ENCODE peak calls at places on chromosomes 3 and 15, in nine cellular contexts. T is GM23338, O is MM.1S, M is GM23248, V is SK-N-SH, C is PC-3, Z is HCT116, J is PC-9, X is hepatocyte. D is an unnamed sample. For H3K9me2, the result is how much of the 10 kb centered on the place peaks cover.

GRCh38 chr3:193333229-193333628 is 45.3 kb downstream of the ATP13A5 start:
- DNase-seq in T (peak), O (no peak), M (no peak), V (no peak), C (no peak), Z (no peak), J (no peak), X (no peak), D (no peak)

GRCh38 chr3:176431986-176432385 is 765.3 kb downstream of the TBL1XR1 start:
- DNase-seq in T (no peak), O (no peak), M (peak), V (no peak), C (no peak), Z (no peak), J (no peak), X (no peak), D (no peak)

GRCh38 chr3:3666664-3667063 is 132.6 kb upstream of the LRRN1 start:
- DNase-seq in T (no peak), O (peak), M (no peak), V (no peak), C (no peak), Z (no peak), J (no peak), X (no peak), D (no peak)

GRCh38 chr3:50390523-50391177 is 31.3 kb upstream of the TMEM115 start:
- DNase-seq in T (no peak), O (no peak), M (no peak), V (peak), C (no peak), Z (no peak), J (no peak), X (peak), D (no peak)

GRCh38 chr15:56978898-56979662 is 60.6 kb downstream of the TCF12 start:
- DNase-seq in T (no peak), O (no peak), M (peak), V (no peak), C (peak), Z (no peak), J (peak), X (no peak), D (no peak)

GRCh38 chr15:92418864-92419263 is 25.2 kb downstream of the ST8SIA2 start:
- DNase-seq in T (peak), O (no peak), M (no peak), V (no peak), C (no peak), Z (no peak), J (no peak), X (no peak), D (no peak)

GRCh38 chr3:46845397-46845859 is 17.8 kb downstream of the MYL3 start:
- DNase-seq in T (peak), O (no peak), M (peak), V (peak), C (peak), Z (no peak), J (no peak), X (peak), D (no peak)

GRCh38 chr3:168847293-168847883 is 751.7 kb upstream of the GOLIM4 start:
- DNase-seq in T (peak), O (peak), M (peak), V (peak), C (peak), Z (no peak), J (no peak), X (peak), D (peak)

GRCh38 chr15:27127834-27128570 is 157.0 kb downstream of the GABRG3 start:
- DNase-seq in T (no peak), O (no peak), M (no peak), V (no peak), C (peak), Z (no peak), J (no peak), X (no peak), D (no peak)

GRCh38 chr15:93347917-93348316 is 258.9 kb upstream of the RGMA start:
- DNase-seq in T (no peak), O (no peak), M (no peak), V (no peak), C (no peak), Z (no peak), J (no peak), X (no peak), D (no peak)

GRCh38 chr15:70248116-70249025 is 150.7 kb upstream of the TLE3 start:
- DNase-seq in T (peak), O (peak), M (no peak), V (peak), C (no peak), Z (no peak), J (no peak), X (peak), D (no peak)

GRCh38 chr3:138923531-138923994 is 23.4 kb downstream of the FOXL2 start:
- DNase-seq in T (peak), O (peak), M (peak), V (peak), C (peak), Z (peak), J (peak), X (peak), D (peak)

GRCh38 chr15:35307026-35307425 is 221.9 kb upstream of the NANOGP8 start:
- DNase-seq in T (no peak), O (no peak), M (no peak), V (no peak), C (no peak), Z (no peak), J (no peak), X (no peak), D (no peak)

GRCh38 chr15:56965614-56966013 is 47.2 kb downstream of the TCF12 start:
- DNase-seq in T (no peak), O (no peak), M (no peak), V (no peak), C (no peak), Z (no peak), J (no peak), X (no peak), D (no peak)

GRCh38 chr3:192408721-192409151 is 318.6 kb downstream of the FGF12 start:
- DNase-seq in T (peak), O (peak), M (peak), V (peak), C (no peak), Z (no peak), J (no peak), X (peak), D (no peak)

GRCh38 chr3:52679811-52680210 is 5.9 kb downstream of the PBRM1 start:
- DNase-seq in T (no peak), O (no peak), M (peak), V (no peak), C (no peak), Z (no peak), J (no peak), X (no peak), D (no peak)

GRCh38 chr15:72197045-72197459 is 535 bp downstream of the GRAMD2A start:
- DNase-seq in T (peak), O (no peak), M (peak), V (peak), C (no peak), Z (no peak), J (no peak), X (no peak), D (no peak)
- H3K4me3 ChIP-seq in T (peak), O (peak), M (no peak), V (no peak), C (no peak), Z (peak), J (no peak), X (peak), D (no peak)

GRCh38 chr15:82641129-82641798 is 5.9 kb downstream of the CPEB1 start:
- DNase-seq in T (no peak), O (no peak), M (no peak), V (no peak), C (no peak), Z (no peak), J (no peak), X (no peak), D (no peak)
- H3K27ac ChIP-seq in T (no peak), O (no peak), M (no peak), V (no peak), C (no peak), Z (no peak), J (no peak), X (no peak), D (no peak)

GRCh38 chr15:98363955-98364354 is 284.4 kb upstream of the IGF1R start:
- DNase-seq in T (no peak), O (no peak), M (no peak), V (no peak), C (no peak), Z (no peak), J (no peak), X (no peak), D (no peak)
- H3K9me2 ChIP-seq in T (under half), O (under half), M (under half), V (under half), C (under half), Z (under half), J (under half), X (under half), D (under half)

GRCh38 chr3:123877965-123878364 is 6.2 kb downstream of the MYLK start:
- DNase-seq in T (no peak), O (no peak), M (no peak), V (no peak), C (no peak), Z (no peak), J (no peak), X (no peak), D (no peak)
- H3K4me3 ChIP-seq in T (no peak), O (no peak), M (no peak), V (no peak), C (no peak), Z (no peak), J (no peak), X (no peak), D (no peak)

GRCh38 chr15:85028416-85028815 is 46.8 kb downstream of the PDE8A start:
- DNase-seq in T (no peak), O (no peak), M (no peak), V (no peak), C (no peak), Z (no peak), J (no peak), X (no peak), D (no peak)
- H3K27ac ChIP-seq in T (no peak), O (no peak), M (no peak), V (no peak), C (no peak), Z (no peak), J (no peak), X (peak), D (no peak)